ENCODE peak calls at places on chromosomes 13 and 19, in five cellular contexts. T is IMR-90; U is cardiac fibroblast; S is Kasumi-1; E is stimulated activated CD4-positive, alpha-beta T cell treated with anti-CD3 and anti-CD28 coated beads, Interleukin-1b, Interleukin-23, amount 100 ng/mL, for 1 hour. H is an unnamed sample.

GRCh38 chr13:32007494-32007893 is 24.1 kb upstream of the FRY start:
- DNase-seq in U (no peak), E (no peak), T (peak; percentile 8), S (no peak), H (no peak)

GRCh38 chr13:35500071-35500595 is 23.6 kb upstream of the MAB21L1 start:
- DNase-seq in E (no peak), U (no peak), T (no peak), S (no peak), H (no peak)

GRCh38 chr13:67986234-67986633 is 756.1 kb upstream of the PCDH9 start:
- DNase-seq in S (no peak), T (no peak), U (no peak), E (no peak), H (no peak)

GRCh38 chr13:22770891-22771290 is 409.9 kb upstream of the SGCG start:
- DNase-seq in U (no peak), S (no peak), E (no peak), T (no peak), H (no peak)

GRCh38 chr13:23516706-23517105 is 53.5 kb upstream of the TNFRSF19 start:
- DNase-seq in U (no peak), S (no peak), T (peak; percentile 67), E (no peak), H (no peak)

GRCh38 chr13:27978301-27978968 is 9.3 kb upstream of the CDX2 start:
- DNase-seq in T (no peak), E (no peak), S (no peak), U (no peak), H (no peak)

GRCh38 chr13:23185542-23185941 is 4.8 kb downstream of the SGCG start:
- DNase-seq in E (no peak), T (no peak), U (no peak), S (no peak), H (no peak)

GRCh38 chr13:77429320-77430142 is 102.6 kb upstream of the MYCBP2 start:
- DNase-seq in U (peak; percentile 1), T (no peak), E (peak; percentile 5), S (no peak), H (no peak)

GRCh38 chr13:76637651-76638111 is 248.5 kb downstream of the KCTD12 start:
- DNase-seq in T (peak; percentile 1), E (no peak), U (peak; percentile 87), S (no peak), H (no peak)

GRCh38 chr13:43864921-43865320 is 14.6 kb downstream of the CCDC122 start:
- DNase-seq in T (no peak), S (no peak), E (no peak), U (no peak), H (no peak)

GRCh38 chr19:38848299-38849146 is 1.3 kb downstream of the HNRNPL start:
- DNase-seq in U (no peak), T (no peak), E (no peak), S (no peak), H (no peak)

GRCh38 chr13:42654212-42654611 is 80.3 kb downstream of the TNFSF11 start:
- DNase-seq in U (no peak), T (no peak), S (no peak), E (no peak), H (no peak)

GRCh38 chr13:76048675-76049396 is 412.7 kb downstream of the LMO7 start:
- DNase-seq in S (no peak), U (no peak), E (no peak), T (no peak), H (no peak)

GRCh38 chr19:7926727-7927604 is 1.0 kb upstream of the CTXN1 start:
- DNase-seq in U (no peak), S (no peak), E (no peak), T (no peak), H (no peak)